ENCODE peak calls at places on chromosomes 2 and 18, in five cellular contexts. B is AG04450, K is left ventricle myocardium inferior, M is cardiac muscle cell, F is Karpas-422. L is an unnamed sample. For H3K9me3 and H3K27me3, the result is how much of the 10 kb centered on the place peaks cover.

GRCh38 chr2:127134833-127135830 is 28.2 kb upstream of the BIN1 start:
- DNase-seq in B (no peak), K (no peak), M (peak), F (no peak), L (no peak)

GRCh38 chr2:144875996-144876395 is 356.1 kb upstream of the ZEB2 start:
- DNase-seq in B (no peak), K (no peak), M (no peak), F (no peak), L (no peak)

GRCh38 chr2:25894135-25894830 is 16.0 kb upstream of the ASXL2 start:
- DNase-seq in B (no peak), K (peak), M (no peak), F (no peak), L (peak)

GRCh38 chr2:42102606-42103450 is 55.0 kb downstream of the PKDCC start:
- DNase-seq in B (no peak), K (peak), M (peak), F (no peak), L (no peak)

GRCh38 chr18:39806519-39806918 is 2148.5 kb upstream of the PIK3C3 start:
- DNase-seq in B (no peak), K (no peak), M (no peak), F (no peak), L (peak)

GRCh38 chr2:217685255-217685605 is 317.6 kb downstream of the TNS1 start:
- DNase-seq in B (peak), K (peak), M (peak), F (no peak), L (peak)

GRCh38 chr2:182050333-182050855 is 64.7 kb downstream of the PPP1R1C start:
- DNase-seq in B (no peak), K (no peak), M (no peak), F (no peak), L (no peak)

GRCh38 chr18:28875059-28875458 is 698.1 kb upstream of the CDH2 start:
- DNase-seq in B (no peak), K (no peak), M (no peak), F (no peak), L (no peak)

GRCh38 chr2:188474316-188474715 is 182.6 kb downstream of the GULP1 start:
- DNase-seq in B (no peak), K (no peak), M (no peak), F (no peak), L (no peak)

GRCh38 chr18:67893896-67894295 is 377.4 kb upstream of the DSEL start:
- DNase-seq in B (no peak), K (no peak), M (no peak), F (no peak), L (no peak)

GRCh38 chr2:65064728-65065552 is 8.7 kb downstream of the CEP68 start:
- DNase-seq in B (peak), K (peak), M (peak), F (peak), L (peak)

GRCh38 chr18:27778925-27779324 is 398.0 kb downstream of the CDH2 start:
- DNase-seq in B (no peak), K (no peak), M (no peak), F (no peak), L (no peak)

GRCh38 chr2:98607104-98607503 is 1.2 kb downstream of the COA5 start:
- DNase-seq in B (no peak), K (no peak), M (no peak), F (peak), L (no peak)

GRCh38 chr18:74402806-74403433 is 54.2 kb downstream of the DIPK1C start:
- DNase-seq in B (no peak), K (no peak), M (peak), F (no peak), L (no peak)

GRCh38 chr2:177245010-177245422 is 19.5 kb downstream of the NFE2L2 start:
- DNase-seq in B (peak), K (no peak), M (no peak), F (no peak), L (peak)

GRCh38 chr2:157746234-157746950 is 117.7 kb upstream of the ACVR1C start:
- DNase-seq in B (no peak), K (no peak), M (no peak), F (no peak), L (no peak)

GRCh38 chr18:26383454-26384270 is 157.4 kb downstream of the TAF4B start:
- DNase-seq in B (no peak), K (no peak), M (peak), F (peak), L (no peak)

GRCh38 chr2:122239440-122239839 is 484.0 kb downstream of the TSN start:
- DNase-seq in B (no peak), K (no peak), M (no peak), F (no peak), L (peak)

GRCh38 chr2:226611196-226611943 is 188.2 kb downstream of the IRS1 start:
- DNase-seq in B (no peak), K (no peak), M (no peak), F (no peak), L (no peak)

GRCh38 chr2:159615187-159615935 is 987 bp downstream of the BAZ2B start:
- DNase-seq in B (peak), K (peak), M (peak), F (peak), L (peak)

GRCh38 chr18:31445908-31446307 is 1.6 kb upstream of the DSG3 start:
- DNase-seq in B (no peak), K (no peak), M (no peak), F (no peak), L (no peak)

GRCh38 chr2:213162515-213163118 is 11.2 kb upstream of the IKZF2 start:
- DNase-seq in B (no peak), K (no peak), M (no peak), F (no peak), L (no peak)

GRCh38 chr18:22084547-22084946 is 84.8 kb upstream of the GATA6 start:
- DNase-seq in B (no peak), K (peak), M (peak), F (no peak), L (no peak)

GRCh38 chr2:171712051-171712450 is 24.8 kb downstream of the DYNC1I2 start:
- DNase-seq in B (no peak), K (no peak), M (no peak), F (no peak), L (no peak)

GRCh38 chr2:40416486-40416885 is 35.4 kb downstream of the SLC8A1 start:
- DNase-seq in B (no peak), K (no peak), M (no peak), F (peak), L (no peak)

GRCh38 chr2:215479121-215479520 is 43.3 kb upstream of the FN1 start:
- DNase-seq in B (no peak), K (no peak), M (no peak), F (no peak), L (no peak)

GRCh38 chr2:134774786-134775641 is 56.2 kb upstream of the TMEM163 start:
- DNase-seq in B (no peak), K (no peak), M (no peak), F (no peak), L (peak)

GRCh38 chr2:37324536-37324785 is 172 bp downstream of the PRKD3 start:
- DNase-seq in B (no peak), K (peak), M (peak), F (no peak), L (no peak)

GRCh38 chr2:23507267-23508065 is 122.5 kb downstream of the KLHL29 start:
- DNase-seq in B (no peak), K (no peak), M (no peak), F (no peak), L (no peak)

GRCh38 chr18:79197531-79197930 is 128.3 kb downstream of the ATP9B start:
- DNase-seq in B (no peak), K (no peak), M (no peak), F (no peak), L (no peak)

GRCh38 chr2:190023860-190024259 is 38.7 kb downstream of the MSTN start:
- DNase-seq in B (peak), K (no peak), M (peak), F (peak), L (no peak)

GRCh38 chr2:120448427-120448826 is 102.5 kb downstream of the INHBB start:
- DNase-seq in B (no peak), K (no peak), M (no peak), F (no peak), L (no peak)

GRCh38 chr18:6120820-6121279 is 225.5 kb upstream of the TMEM200C start:
- DNase-seq in B (no peak), K (no peak), M (no peak), F (no peak), L (no peak)

GRCh38 chr2:47499093-47499492 is 96.1 kb downstream of the MSH2 start:
- DNase-seq in B (no peak), K (no peak), M (no peak), F (no peak), L (no peak)
- H3K9me3 ChIP-seq in B (under half), K (under half), M (under half), F (under half), L (under half)

GRCh38 chr2:72361516-72361915 is 213.9 kb upstream of the CYP26B1 start:
- DNase-seq in B (no peak), K (no peak), M (no peak), F (no peak), L (no peak)
- H3K4me3 ChIP-seq in B (no peak), K (no peak), M (no peak), F (no peak), L (no peak)

GRCh38 chr2:85145116-85145820 is 12.1 kb downstream of the TCF7L1 start:
- DNase-seq in B (no peak), K (no peak), M (no peak), F (no peak), L (no peak)
- H3K27me3 ChIP-seq in B (under half), K (under half), M (under half), F (under half), L (under half)

GRCh38 chr2:102796337-102796736 is 34.5 kb downstream of the TMEM182 start:
- DNase-seq in B (no peak), K (peak), M (no peak), F (no peak), L (no peak)

GRCh38 chr2:102801098-102801718 is 39.4 kb downstream of the TMEM182 start:
- DNase-seq in B (no peak), K (peak), M (no peak), F (peak), L (no peak)

GRCh38 chr2:102795641-102796040 is 33.8 kb downstream of the TMEM182 start:
- DNase-seq in B (no peak), K (no peak), M (no peak), F (no peak), L (no peak)

GRCh38 chr2:102797486-102797885 is 35.7 kb downstream of the TMEM182 start:
- DNase-seq in B (no peak), K (no peak), M (no peak), F (no peak), L (no peak)

GRCh38 chr2:102798181-102798580 is 36.4 kb downstream of the TMEM182 start:
- DNase-seq in B (no peak), K (no peak), M (no peak), F (no peak), L (no peak)
- H3K9me3 ChIP-seq in B (under half), K (under half), M (under half), F (under half), L (under half)

GRCh38 chr2:237412646-237413292 is 1.2 kb downstream of the COL6A3 start:
- DNase-seq in B (no peak), K (no peak), M (no peak), F (no peak), L (peak)

GRCh38 chr2:237411683-237412349 is 2.1 kb downstream of the COL6A3 start:
- DNase-seq in B (no peak), K (no peak), M (no peak), F (no peak), L (peak)

GRCh38 chr2:237413293-237414055 is 490 bp downstream of the COL6A3 start:
- DNase-seq in B (no peak), K (no peak), M (no peak), F (no peak), L (peak)

GRCh38 chr2:237408280-237408679 is 5.7 kb downstream of the COL6A3 start:
- DNase-seq in B (no peak), K (peak), M (no peak), F (no peak), L (peak)

DNA sequence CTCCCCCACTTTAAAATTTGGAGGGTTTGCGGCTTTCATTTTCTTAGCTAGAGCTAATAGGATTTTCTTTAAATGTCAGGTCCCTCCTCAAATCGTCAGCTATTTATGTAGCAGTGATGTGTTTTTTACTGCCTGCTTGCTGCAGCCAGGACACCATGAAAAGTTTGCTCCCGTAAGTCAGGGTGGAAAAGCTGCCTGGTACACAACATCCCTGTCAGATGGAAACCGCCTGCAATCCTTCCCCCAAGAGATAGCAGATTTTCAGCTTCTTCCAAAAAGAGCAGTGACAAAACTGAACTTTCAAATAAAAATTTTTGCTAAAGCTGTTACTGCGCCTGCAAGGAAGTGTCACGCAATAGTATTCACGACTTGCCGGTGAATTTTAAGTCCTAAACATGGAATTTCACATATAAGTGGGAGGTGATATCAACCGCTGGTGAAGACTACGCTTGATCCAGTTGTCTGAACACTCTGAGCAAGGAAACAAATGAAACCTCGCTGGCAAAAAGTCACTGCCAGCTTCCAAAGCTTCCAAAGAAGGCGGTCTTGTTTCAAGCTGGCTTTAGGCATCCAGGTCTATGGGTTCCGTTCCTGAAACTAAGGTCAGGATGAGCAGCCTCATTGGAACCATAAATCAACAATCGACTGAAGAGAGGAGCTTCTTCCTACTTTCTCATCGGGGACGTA is 2.9 kb downstream of the COL6A3 start:
- DNase-seq in B (no peak), K (no peak), M (no peak), F (no peak), L (no peak)
- H3K4me3 ChIP-seq in B (peak), K (peak), M (no peak), F (no peak), L (peak)

GRCh38 chr2:218988650-218989049 is 3.7 kb upstream of the FEV start:
- DNase-seq in B (no peak), K (no peak), M (no peak), F (no peak), L (no peak)
- H3K27me3 ChIP-seq in B (half or more), K (half or more), M (half or more), F (under half), L (under half)

DNA sequence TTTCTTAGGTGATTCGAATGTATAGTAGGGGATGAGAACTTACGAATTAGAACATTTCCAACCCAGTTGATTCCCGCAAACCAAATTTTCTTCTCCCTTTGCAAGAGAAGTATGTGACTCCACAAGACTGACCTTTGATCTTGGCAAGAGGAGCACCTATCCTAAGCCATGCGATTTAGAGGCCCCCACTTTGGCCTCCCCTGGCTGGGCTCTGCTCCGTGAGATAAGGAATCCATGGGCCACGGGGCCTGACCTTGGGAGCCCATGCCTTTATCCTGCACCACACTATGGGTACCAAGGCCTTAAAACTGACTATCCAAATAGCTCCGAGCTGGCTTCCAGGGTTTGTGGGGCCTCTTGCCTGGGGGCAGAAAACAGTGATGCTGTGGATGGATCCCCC is 135.8 kb downstream of the LRRTM1 start:
- DNase-seq in B (no peak), K (no peak), M (no peak), F (no peak), L (no peak)
- H3K9me3 ChIP-seq in B (under half), K (under half), M (under half), F (under half), L (under half)

GRCh38 chr2:15201009-15201408 is 360.1 kb downstream of the NBAS start:
- DNase-seq in B (no peak), K (no peak), M (no peak), F (no peak), L (no peak)
- H3K4me3 ChIP-seq in B (no peak), K (no peak), M (no peak), F (no peak), L (no peak)